ENCODE peak calls at places on chromosomes 11 and 22, in five cellular contexts. C is iPS DF 6.9, X is tibial artery, R is mesendoderm, Q is OCI-LY7. U is an unnamed sample.
A peak's percentile ranks its signal among the peaks of the same experiment; 100 is the strongest.

GRCh38 chr11:43681543-43681942 is 1.0 kb downstream of the HSD17B12 start:
- DNase-seq in Q (no peak), C (no peak), R (peak; percentile 32), X (no peak), U (no peak)

GRCh38 chr11:32826113-32826512 is 3.6 kb upstream of the PRRG4 start:
- DNase-seq in X (no peak), C (no peak), R (no peak), Q (no peak), U (no peak)

GRCh38 chr11:70494559-70495350 is 96.4 kb downstream of the CTTN start:
- DNase-seq in R (no peak), X (no peak), Q (no peak), C (no peak), U (no peak)

GRCh38 chr22:49582171-49582570 is 245.5 kb downstream of the BRD1 start:
- DNase-seq in X (no peak), Q (no peak), C (no peak), R (peak; percentile 50), U (no peak)

GRCh38 chr11:73393011-73393380 is 16.8 kb downstream of the RELT start:
- DNase-seq in Q (no peak), X (no peak), C (no peak), R (no peak), U (no peak)

GRCh38 chr22:17121235-17122195 is at the start of gene TMEM121B:
- DNase-seq in C (peak; percentile 83), Q (no peak), R (peak; percentile 95), X (peak; percentile 49), U (peak; percentile 69)

GRCh38 chr11:26297179-26297970 is 34.6 kb upstream of the ANO3 start:
- DNase-seq in R (peak; percentile 76), Q (peak; percentile 69), C (no peak), X (no peak), U (peak; percentile 18)

GRCh38 chr11:72625746-72626636 is 48.2 kb downstream of the PDE2A start:
- DNase-seq in R (no peak), X (peak; percentile 63), Q (no peak), C (no peak), U (no peak)

GRCh38 chr22:17569971-17570511 is 6.7 kb downstream of the SLC25A18 start:
- DNase-seq in X (no peak), C (no peak), Q (no peak), R (peak; percentile 63), U (no peak)

GRCh38 chr11:76194872-76195668 is 11.2 kb downstream of the WNT11 start:
- DNase-seq in C (no peak), R (no peak), Q (no peak), X (no peak), U (no peak)

GRCh38 chr22:38505595-38506117 is 455 bp downstream of the DDX17 start:
- DNase-seq in X (peak; percentile 70), Q (peak; percentile 78), R (peak; percentile 61), C (no peak), U (no peak)

GRCh38 chr22:45511847-45512261 is 9.2 kb downstream of the FBLN1 start:
- DNase-seq in C (no peak), R (no peak), X (peak; percentile 87), Q (no peak), U (no peak)

DNA sequence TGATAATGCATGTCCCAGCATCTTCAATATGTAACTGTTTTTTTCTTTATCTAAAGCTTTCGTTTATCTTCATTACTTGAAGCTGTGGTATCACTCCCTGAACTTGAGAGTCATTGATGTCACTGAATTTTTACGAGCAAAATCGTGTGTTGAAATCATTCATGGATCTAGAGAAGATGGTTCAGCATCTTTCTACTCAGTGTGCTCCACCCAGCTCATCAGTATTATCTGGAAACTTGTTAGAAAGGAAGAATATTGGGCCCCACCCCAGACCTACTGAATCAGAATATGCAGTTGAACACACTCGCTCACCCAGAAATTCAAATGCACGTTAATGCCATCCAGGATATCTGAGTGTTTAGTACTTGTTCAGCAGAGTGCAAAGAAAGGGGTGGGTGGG is 8.3 kb downstream of the CDON start:
- DNase-seq in C (no peak), Q (no peak), R (no peak), X (no peak), U (no peak)
- H3K4me1 ChIP-seq in C (no peaks in the 10 kb centered on the region), Q (no peaks in the 10 kb centered on the region), R (no peaks in the 10 kb centered on the region), X (no peaks in the 10 kb centered on the region), U (no peaks in the 10 kb centered on the region)

GRCh38 chr11:125082611-125083311 is 19.7 kb downstream of the SLC37A2 start:
- DNase-seq in Q (no peak), R (no peak), C (no peak), X (no peak), U (no peak)
- H3K4me1 ChIP-seq in Q (no peaks in the 10 kb centered on the region), R (peaks cover 2% of the 10 kb centered on the region), C (no peaks in the 10 kb centered on the region), X (no peaks in the 10 kb centered on the region), U (peaks cover 14% of the 10 kb centered on the region)

DNA sequence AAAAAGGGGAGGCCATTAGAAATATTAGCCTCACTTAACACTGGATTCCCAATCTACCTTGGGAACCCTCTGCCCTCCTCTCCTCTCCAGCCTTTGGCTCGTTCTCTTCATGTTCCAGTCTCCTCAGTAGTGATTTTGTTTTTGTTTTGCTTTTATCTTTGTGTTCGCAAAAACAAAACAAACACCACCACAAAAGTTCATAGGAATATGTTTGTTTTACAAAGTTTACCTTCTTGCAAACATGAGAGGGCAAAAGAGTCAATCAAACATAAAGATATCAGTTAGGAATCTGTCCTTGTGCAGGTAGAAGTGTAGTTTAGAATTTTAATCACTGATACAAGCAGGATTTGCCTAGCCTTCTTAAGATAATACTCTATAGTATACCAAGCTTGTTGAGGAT is 179.7 kb upstream of the GUCY1A2 start:
- DNase-seq in X (no peak), C (no peak), R (no peak), Q (no peak), U (no peak)
- H3K4me1 ChIP-seq in X (no peaks in the 10 kb centered on the region), C (no peaks in the 10 kb centered on the region), R (no peaks in the 10 kb centered on the region), Q (no peaks in the 10 kb centered on the region), U (no peaks in the 10 kb centered on the region)

DNA sequence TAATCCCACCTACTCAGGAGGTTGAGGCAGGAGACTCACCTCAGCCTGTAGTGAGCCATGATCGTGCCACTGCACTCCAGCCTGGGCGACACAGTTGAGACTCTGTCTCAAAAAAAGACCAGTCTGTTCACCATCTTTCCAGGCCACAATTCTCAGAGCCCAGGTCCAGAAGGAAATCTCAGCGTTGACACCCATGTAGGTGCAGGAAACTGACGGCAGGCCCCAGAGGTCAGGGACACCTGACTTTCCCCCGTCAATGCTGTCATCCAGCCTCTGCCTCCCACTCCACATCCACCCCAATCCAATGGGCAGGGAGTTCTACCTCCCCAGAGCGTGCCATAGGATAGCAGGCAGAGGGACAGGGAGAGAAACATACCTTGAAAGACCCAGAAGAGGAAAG is 5.9 kb upstream of the GRK2 start:
- DNase-seq in R (no peak), Q (no peak), C (no peak), X (no peak), U (no peak)
- H3K4me1 ChIP-seq in R (peaks cover 5% of the 10 kb centered on the region), Q (peaks cover 34% of the 10 kb centered on the region), C (peaks cover 2% of the 10 kb centered on the region), X (no peaks in the 10 kb centered on the region), U (peaks cover 15% of the 10 kb centered on the region)

GRCh38 chr11:825366-826231 is 2.1 kb upstream of the CRACR2B start:
- DNase-seq in R (no peak), Q (no peak), X (no peak), C (no peak), U (no peak)

GRCh38 chr11:827861-828167 is at the start of gene CRACR2B:
- DNase-seq in Q (no peak), C (no peak), R (no peak), X (no peak), U (no peak)

GRCh38 chr11:826836-827145 is 928 bp upstream of the CRACR2B start:
- DNase-seq in C (no peak), Q (no peak), R (no peak), X (no peak), U (no peak)

GRCh38 chr11:828501-829115 is 889 bp downstream of the CRACR2B start:
- DNase-seq in X (no peak), R (no peak), Q (no peak), C (no peak), U (no peak)

GRCh38 chr11:827146-827860 is 416 bp upstream of the CRACR2B start:
- DNase-seq in X (no peak), Q (peak; percentile 43), R (peak; percentile 60), C (no peak), U (no peak)
- H3K4me1 ChIP-seq in X (no peaks in the 10 kb centered on the region), Q (peaks cover 36% of the 10 kb centered on the region), R (peaks cover 8% of the 10 kb centered on the region), C (peaks cover 20% of the 10 kb centered on the region), U (peaks cover 38% of the 10 kb centered on the region)

GRCh38 chr11:11972942-11973341 is 35.5 kb downstream of the DKK3 start:
- DNase-seq in X (no peak), Q (no peak), R (no peak), C (no peak), U (no peak)
- H3K4me1 ChIP-seq in X (peaks cover 7% of the 10 kb centered on the region), Q (no peaks in the 10 kb centered on the region), R (peaks cover 13% of the 10 kb centered on the region), C (peaks cover 6% of the 10 kb centered on the region), U (peaks cover 12% of the 10 kb centered on the region)

DNA sequence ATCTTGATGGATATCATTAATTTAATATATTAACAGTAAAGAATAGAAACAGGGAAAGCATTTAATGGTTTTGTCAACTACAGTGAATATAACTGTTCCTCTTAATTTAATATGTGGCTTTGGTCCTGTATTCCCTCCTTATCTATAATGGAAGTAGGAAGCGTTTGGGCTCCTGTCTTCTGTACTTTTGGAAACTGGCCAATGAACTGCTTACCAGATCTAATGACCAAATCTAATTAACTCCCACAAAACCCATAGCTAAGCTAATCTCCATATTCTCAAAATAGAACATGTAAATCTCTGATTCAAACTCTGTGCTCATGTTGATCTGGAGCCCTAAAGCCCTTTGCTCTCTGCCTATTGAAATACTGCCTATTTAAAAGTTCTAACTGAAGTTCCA is 30.5 kb downstream of the SIK2 start:
- DNase-seq in C (no peak), Q (no peak), X (no peak), R (no peak), U (no peak)
- H3K4me1 ChIP-seq in C (peaks cover 1% of the 10 kb centered on the region), Q (no peaks in the 10 kb centered on the region), X (no peaks in the 10 kb centered on the region), R (no peaks in the 10 kb centered on the region), U (no peaks in the 10 kb centered on the region)

GRCh38 chr11:64232182-64233018 is 2.0 kb upstream of the VEGFB start:
- DNase-seq in R (no peak), X (no peak), Q (no peak), C (no peak), U (no peak)
- H3K4me1 ChIP-seq in R (peaks cover 4% of the 10 kb centered on the region), X (peaks cover 7% of the 10 kb centered on the region), Q (peaks cover 48% of the 10 kb centered on the region), C (peaks cover 2% of the 10 kb centered on the region), U (peaks cover 26% of the 10 kb centered on the region)

GRCh38 chr22:40387758-40388157 is 17.4 kb downstream of the SGSM3 start:
- DNase-seq in X (no peak), Q (no peak), C (no peak), R (no peak), U (no peak)

GRCh38 chr22:40392618-40393017 is 22.2 kb downstream of the SGSM3 start:
- DNase-seq in X (no peak), C (no peak), Q (no peak), R (no peak), U (no peak)

GRCh38 chr22:40388231-40388630 is 17.8 kb downstream of the SGSM3 start:
- DNase-seq in C (no peak), R (no peak), X (no peak), Q (no peak), U (no peak)

GRCh38 chr22:40394607-40395006 is 24.2 kb downstream of the SGSM3 start:
- DNase-seq in C (no peak), X (no peak), R (no peak), Q (no peak), U (no peak)

GRCh38 chr22:40391417-40391816 is 21.0 kb downstream of the SGSM3 start:
- DNase-seq in Q (no peak), C (no peak), X (no peak), R (no peak), U (no peak)
- H3K4me1 ChIP-seq in Q (peaks cover 39% of the 10 kb centered on the region), C (no peaks in the 10 kb centered on the region), X (no peaks in the 10 kb centered on the region), R (no peaks in the 10 kb centered on the region), U (no peaks in the 10 kb centered on the region)

GRCh38 chr22:26479792-26480610 is 3.6 kb downstream of the HPS4 start:
- DNase-seq in X (no peak), R (no peak), Q (peak; percentile 62), C (no peak), U (no peak)
- H3K4me1 ChIP-seq in X (no peaks in the 10 kb centered on the region), R (peaks cover 4% of the 10 kb centered on the region), Q (peaks cover 76% of the 10 kb centered on the region), C (peaks cover 1% of the 10 kb centered on the region), U (no peaks in the 10 kb centered on the region)